ENCODE peak calls at places on chromosomes 4 and X, in nine cellular contexts. W is AG09309; J is activated CD4-positive, alpha-beta T cell treated with anti-CD3 and anti-CD28 coated beads, Interleukin-2, amount 50 U/mL, for 24 hours; C is astrocyte of the spinal cord; G is ACHN; Z is RCC 7860; D is germinal center; P is NB4; B is stimulated activated naive CD4-positive, alpha-beta T cell. K is an unnamed sample.

GRCh38 chrX:36867143-36867542 is 141.0 kb upstream of the FAM47C start:
- DNase-seq in P (peak), J (no peak), D (no peak), B (no peak), G (peak), Z (peak), C (peak), W (no peak), K (no peak)

GRCh38 chr4:22047793-22048192 is 99.2 kb upstream of the KCNIP4 start:
- DNase-seq in D (no peak), Z (no peak), W (no peak), G (no peak), C (no peak), P (peak), J (no peak), B (no peak), K (no peak)

GRCh38 chrX:115284877-115285276 is 4.6 kb upstream of the LUZP4 start:
- DNase-seq in W (no peak), B (no peak), D (no peak), G (no peak), J (no peak), Z (no peak), C (no peak), P (no peak), K (no peak)

GRCh38 chr4:17578482-17578891 is 1.5 kb downstream of the LAP3 start:
- DNase-seq in D (peak), C (peak), P (peak), G (peak), B (no peak), J (no peak), W (no peak), Z (peak), K (peak)

GRCh38 chrX:72053508-72053907 is 78.2 kb downstream of the RTL5 start:
- DNase-seq in B (no peak), Z (no peak), J (no peak), P (no peak), C (no peak), W (no peak), D (no peak), G (no peak), K (no peak)

GRCh38 chrX:103794117-103794516 is 17.5 kb downstream of the PLP1 start:
- DNase-seq in C (no peak), P (no peak), Z (no peak), B (no peak), D (no peak), W (no peak), G (no peak), J (no peak), K (no peak)

GRCh38 chrX:131741103-131741581 is 197.3 kb downstream of the OR13H1 start:
- DNase-seq in G (no peak), W (no peak), D (no peak), P (no peak), Z (no peak), J (no peak), C (peak), B (no peak), K (no peak)

GRCh38 chr4:46648088-46648744 is 258.3 kb upstream of the GABRA2 start:
- DNase-seq in B (no peak), C (peak), P (peak), Z (peak), D (no peak), J (no peak), W (no peak), G (peak), K (no peak)

GRCh38 chr4:138305055-138305454 is 62.9 kb upstream of the SLC7A11 start:
- DNase-seq in B (no peak), Z (no peak), G (no peak), P (no peak), C (no peak), D (no peak), J (no peak), W (no peak), K (no peak)

GRCh38 chr4:186068581-186069402 is at the start of gene TLR3:
- DNase-seq in B (no peak), Z (peak), J (no peak), G (peak), D (no peak), C (peak), P (peak), W (no peak), K (no peak)

GRCh38 chr4:170651786-170652185 is 562.0 kb upstream of the AADAT start:
- DNase-seq in B (no peak), J (no peak), Z (no peak), P (no peak), C (peak), G (no peak), W (no peak), D (no peak), K (no peak)

GRCh38 chr4:48462363-48462762 is 20.8 kb upstream of the SLC10A4 start:
- DNase-seq in W (no peak), C (no peak), J (no peak), Z (no peak), D (peak), G (no peak), P (no peak), B (no peak), K (no peak)

GRCh38 chr4:10011885-10012284 is 9.4 kb downstream of the SLC2A9 start:
- DNase-seq in P (peak), Z (no peak), G (no peak), C (no peak), W (no peak), J (no peak), B (no peak), D (no peak), K (no peak)

GRCh38 chr4:8719421-8719820 is 126.9 kb downstream of the CPZ start:
- DNase-seq in D (no peak), Z (no peak), P (no peak), W (no peak), J (no peak), C (no peak), G (no peak), B (no peak), K (no peak)

GRCh38 chrX:151988706-151989299 is 14.3 kb upstream of the GABRE start:
- DNase-seq in G (no peak), C (no peak), W (no peak), P (no peak), D (no peak), B (no peak), J (no peak), Z (no peak), K (no peak)

GRCh38 chr4:140637836-140638235 is 69.1 kb upstream of the UCP1 start:
- DNase-seq in W (no peak), G (peak), C (no peak), Z (no peak), J (no peak), P (peak), B (no peak), D (peak), K (no peak)

GRCh38 chr4:39120418-39120817 is 58.4 kb downstream of the KLHL5 start:
- DNase-seq in P (no peak), W (no peak), D (no peak), Z (no peak), J (no peak), G (no peak), B (no peak), C (no peak), K (no peak)

GRCh38 chr4:27692098-27692679 is 831.5 kb downstream of the STIM2 start:
- DNase-seq in Z (peak), D (no peak), B (no peak), P (peak), G (peak), C (peak), W (peak), J (no peak), K (no peak)

GRCh38 chr4:74659576-74660411 is 134.5 kb downstream of the BTC start:
- DNase-seq in W (peak), G (peak), Z (peak), B (no peak), C (peak), D (no peak), P (peak), J (no peak), K (no peak)

GRCh38 chr4:88159137-88159725 is 792 bp upstream of the ABCG2 start:
- DNase-seq in J (no peak), G (no peak), P (no peak), Z (no peak), B (no peak), W (no peak), D (no peak), C (no peak), K (no peak)

GRCh38 chr4:1172228-1172851 is at the start of gene SPON2:
- DNase-seq in D (no peak), J (no peak), Z (no peak), B (no peak), W (no peak), P (no peak), G (no peak), C (peak), K (no peak)

GRCh38 chrX:42540150-42540549 is 237.8 kb downstream of the PPP1R2C start:
- DNase-seq in P (no peak), Z (no peak), B (no peak), W (no peak), C (no peak), G (no peak), J (no peak), D (no peak), K (no peak)

GRCh38 chrX:114581528-114582263 is 2.2 kb upstream of the HTR2C start:
- DNase-seq in W (no peak), Z (no peak), G (no peak), J (no peak), D (no peak), B (no peak), C (no peak), P (no peak), K (no peak)

GRCh38 chrX:149841929-149842328 is 39.1 kb upstream of the MAGEA8 start:
- DNase-seq in G (no peak), D (no peak), P (no peak), B (no peak), Z (no peak), W (no peak), C (no peak), J (no peak), K (no peak)

GRCh38 chrX:24513416-24513815 is 48.3 kb downstream of the PDK3 start:
- DNase-seq in B (no peak), W (no peak), J (no peak), G (no peak), D (no peak), P (no peak), C (no peak), Z (no peak), K (no peak)

GRCh38 chr4:62814510-62815047 is 1594.7 kb downstream of the TECRL start:
- DNase-seq in B (no peak), P (peak), Z (no peak), W (no peak), G (no peak), C (no peak), D (no peak), J (no peak), K (no peak)

GRCh38 chrX:140766024-140766611 is 56.6 kb downstream of the LINC00632 start:
- DNase-seq in C (peak), G (peak), Z (no peak), J (no peak), W (no peak), P (peak), B (no peak), D (peak), K (peak)

GRCh38 chr4:16682996-16683395 is 215.4 kb downstream of the LDB2 start:
- DNase-seq in Z (no peak), B (no peak), C (no peak), W (no peak), G (no peak), J (no peak), P (no peak), D (no peak), K (no peak)

GRCh38 chrX:115957862-115958490 is 212.6 kb upstream of the AGTR2 start:
- DNase-seq in C (no peak), Z (no peak), D (no peak), W (no peak), B (no peak), G (no peak), P (peak), J (no peak), K (no peak)

GRCh38 chr4:3414421-3415279 is 27.1 kb upstream of the HGFAC start:
- DNase-seq in D (no peak), P (peak), W (no peak), J (no peak), B (no peak), Z (no peak), G (no peak), C (no peak), K (no peak)

GRCh38 chr4:185066179-185066578 is 47.9 kb downstream of the HELT start:
- DNase-seq in G (no peak), P (peak), Z (no peak), C (no peak), B (no peak), D (no peak), J (no peak), W (no peak), K (no peak)

GRCh38 chr4:113384600-113384999 is 335.1 kb downstream of the ANK2 start:
- DNase-seq in D (no peak), C (peak), Z (peak), B (no peak), G (no peak), W (no peak), P (no peak), J (no peak), K (no peak)

GRCh38 chrX:133415276-133416105 is at the start of gene GPC4:
- DNase-seq in B (no peak), Z (peak), J (no peak), C (peak), W (no peak), G (peak), P (no peak), D (peak), K (no peak)

GRCh38 chr4:82797591-82798081 is 960 bp downstream of the SCD5 start:
- DNase-seq in W (no peak), D (no peak), C (peak), P (peak), B (no peak), G (no peak), Z (no peak), J (no peak), K (no peak)

GRCh38 chr4:148076964-148077363 is 345.1 kb downstream of the ARHGAP10 start:
- DNase-seq in D (no peak), J (no peak), G (no peak), P (no peak), Z (no peak), C (peak), B (no peak), W (no peak), K (no peak)

GRCh38 chrX:63784902-63785692 is at the start of gene ARHGEF9:
- DNase-seq in D (no peak), P (no peak), W (no peak), J (no peak), G (no peak), C (no peak), B (no peak), Z (no peak), K (no peak)